ENCODE peak calls at places on chromosomes 11 and 22, in five cellular contexts. L is frontal cortex, J is T follicular helper cell, X is M059J, W is nephron progenitor cell. O is an unnamed sample.

GRCh38 chr11:116787786-116788486 is at the start of gene ZPR1:
- DNase-seq in X (peak), J (peak), L (peak), W (peak), O (peak)

GRCh38 chr11:122342089-122342749 is 226.2 kb upstream of the BLID start:
- DNase-seq in W (no peak), J (no peak), L (no peak), X (peak), O (no peak)

GRCh38 chr11:80103149-80103859 is 662.5 kb upstream of the TENM4 start:
- DNase-seq in X (peak), W (no peak), J (no peak), L (no peak), O (peak)

GRCh38 chr11:92638678-92639077 is 330.8 kb upstream of the MTNR1B start:
- DNase-seq in W (no peak), J (no peak), X (no peak), L (no peak), O (no peak)

GRCh38 chr22:49968313-49968830 is 7.8 kb downstream of the PIM3 start:
- DNase-seq in X (no peak), W (no peak), J (no peak), L (no peak), O (no peak)

GRCh38 chr22:38125731-38126344 is 15.4 kb upstream of the BAIAP2L2 start:
- DNase-seq in J (no peak), X (no peak), L (no peak), W (no peak), O (no peak)

GRCh38 chr11:100823360-100823759 is 136.3 kb downstream of the ARHGAP42 start:
- DNase-seq in L (no peak), J (no peak), X (no peak), W (no peak), O (peak)

GRCh38 chr22:48772286-48772907 is 1055.3 kb downstream of the BRD1 start:
- DNase-seq in W (no peak), L (no peak), J (no peak), X (no peak), O (no peak)

GRCh38 chr11:17406082-17406817 is 17.8 kb upstream of the KCNJ11 start:
- DNase-seq in L (no peak), W (no peak), J (no peak), X (no peak), O (no peak)

GRCh38 chr11:79796704-79797103 is 355.9 kb upstream of the TENM4 start:
- DNase-seq in W (no peak), X (no peak), L (no peak), J (no peak), O (no peak)

GRCh38 chr11:65557280-65558001 is 718 bp downstream of the LTBP3 start:
- DNase-seq in J (no peak), L (peak), W (peak), X (no peak), O (peak)

GRCh38 chr22:19799322-19800190 is 39.0 kb downstream of the TBX1 start:
- DNase-seq in L (no peak), W (peak), J (no peak), X (peak), O (peak)

GRCh38 chr22:50672471-50673230 is at the start of gene SHANK3:
- DNase-seq in W (no peak), X (no peak), J (no peak), L (peak), O (no peak)

GRCh38 chr22:50544078-50544745 is 1.5 kb upstream of the KLHDC7B start:
- DNase-seq in W (peak), J (peak), X (peak), L (peak), O (peak)

GRCh38 chr11:6556139-6556949 is 47.1 kb downstream of the RRP8 start:
- DNase-seq in W (no peak), J (no peak), L (no peak), X (no peak), O (no peak)

GRCh38 chr11:17500673-17501072 is 24.0 kb upstream of the ABCC8 start:
- DNase-seq in J (no peak), L (no peak), W (no peak), X (no peak), O (no peak)

GRCh38 chr22:39247379-39247778 is 2.6 kb upstream of the PDGFB start:
- DNase-seq in X (no peak), J (no peak), L (no peak), W (no peak), O (no peak)

GRCh38 chr22:27948569-27948968 is 29.5 kb upstream of the PITPNB start:
- DNase-seq in X (no peak), W (no peak), J (no peak), L (no peak), O (no peak)

GRCh38 chr11:62124186-62125113 is 639 bp downstream of the INCENP start:
- DNase-seq in W (peak), X (peak), L (no peak), J (no peak), O (peak)

O was measured in EH.